ENCODE peak calls at places on chromosomes 13 and 19, in ten cellular contexts. B is A172; Y is stimulated activated CD4-positive, alpha-beta T cell treated with anti-CD3 and anti-CD28 coated beads, TNF-alpha, amount 100 ng/mL, for 1 hour; D is AG09319; C is H9; L is coronary artery; W is NCI-H460; T is ascending aorta; V is stimulated activated CD8-positive, alpha-beta memory T cell treated with anti-CD3 and anti-CD28 coated beads, Interleukin-15, amount 100 ng/mL, for 24 hours; O is body of pancreas. N is an unnamed sample.

GRCh38 chr13:90680826-90681225 is 666.7 kb upstream of the MIR17HG start:
- DNase-seq in B (no peak), Y (no peak), D (no peak), C (no peak), L (no peak), W (no peak), T (no peak), V (no peak), O (no peak), N (no peak)

GRCh38 chr19:2282062-2282861 is at the start of gene PEAK3:
- DNase-seq in B (peak; percentile 78), Y (no peak), D (no peak), C (peak; percentile 70), L (no peak), W (no peak), T (no peak), V (no peak), O (peak; percentile 54), N (no peak)

GRCh38 chr19:2636897-2637683 is 65.4 kb downstream of the GNG7 start:
- DNase-seq in B (peak; percentile 50), Y (peak; percentile 43), D (no peak), C (peak; percentile 86), L (peak; percentile 76), W (peak; percentile 16), T (no peak), V (peak; percentile 66), O (peak; percentile 66), N (no peak)

GRCh38 chr19:45568732-45569131 is 15.9 kb downstream of the OPA3 start:
- DNase-seq in B (peak; percentile 72), Y (no peak), D (no peak), C (no peak), L (no peak), W (no peak), T (no peak), V (no peak), O (no peak), N (no peak)

GRCh38 chr13:99178636-99179035 is 22.0 kb upstream of the UBAC2 start:
- DNase-seq in B (no peak), Y (no peak), D (no peak), C (no peak), L (no peak), W (no peak), T (no peak), V (no peak), O (no peak), N (no peak)

GRCh38 chr19:54572696-54573311 is 786 bp upstream of the LILRA2 start:
- DNase-seq in B (no peak), Y (no peak), D (no peak), C (no peak), L (no peak), W (no peak), T (no peak), V (no peak), O (no peak), N (no peak)

GRCh38 chr13:40315416-40316064 is 350.9 kb downstream of the FOXO1 start:
- DNase-seq in B (peak; percentile 40), Y (peak; percentile 5), D (no peak), C (no peak), L (no peak), W (no peak), T (no peak), V (no peak), O (peak; percentile 49), N (no peak)

GRCh38 chr19:45591004-45591637 is 6.5 kb upstream of the OPA3 start:
- DNase-seq in B (no peak), Y (no peak), D (no peak), C (peak; percentile 89), L (no peak), W (peak; percentile 40), T (no peak), V (no peak), O (peak; percentile 73), N (peak; percentile 25)

GRCh38 chr19:6071103-6071485 is 39.2 kb downstream of the RFX2 start:
- DNase-seq in B (peak; percentile 56), Y (no peak), D (peak; percentile 77), C (no peak), L (no peak), W (no peak), T (no peak), V (no peak), O (no peak), N (no peak)

GRCh38 chr19:55369651-55370304 is 485 bp downstream of the IL11 start:
- DNase-seq in B (peak; percentile 78), Y (no peak), D (no peak), C (peak; percentile 91), L (no peak), W (peak; percentile 22), T (no peak), V (no peak), O (no peak), N (no peak)

GRCh38 chr13:105069106-105069505 is 1466.4 kb downstream of the EFNB2 start:
- DNase-seq in B (no peak), Y (no peak), D (no peak), C (no peak), L (no peak), W (no peak), T (no peak), V (no peak), O (no peak), N (no peak)

GRCh38 chr19:3457531-3458228 is 22.6 kb downstream of the SMIM24 start:
- DNase-seq in B (peak; percentile 55), Y (no peak), D (no peak), C (no peak), L (no peak), W (no peak), T (peak; percentile 37), V (no peak), O (no peak), N (no peak)

GRCh38 chr19:4149518-4150288 is 3.7 kb upstream of the CREB3L3 start:
- DNase-seq in B (no peak), Y (no peak), D (no peak), C (no peak), L (no peak), W (no peak), T (no peak), V (no peak), O (no peak), N (no peak)

N was measured in NCI-H2107.